ENCODE peak calls at places on chromosomes 3 and 15, in ten cellular contexts. X is right atrium auricular region; B is cardiac muscle cell; E is Panc1; K is Caco-2; M is CD4-positive, alpha-beta memory T cell; V is left lung; S is pancreas; J is A549; U is adrenal gland. D is an unnamed sample.

GRCh38 chr3:134211797-134212196 is 38.9 kb downstream of the RYK start:
- DNase-seq in X (no peak), B (peak; percentile 75), E (no peak), K (peak; percentile 46), M (no peak), V (no peak), S (no peak), J (peak; percentile 10), U (peak; percentile 27), D (no peak)

GRCh38 chr15:57146394-57147140 is 228.1 kb downstream of the TCF12 start:
- DNase-seq in X (no peak), B (peak; percentile 81), E (no peak), K (no peak), M (no peak), V (no peak), S (no peak), J (peak; percentile 14), U (no peak), D (no peak)

GRCh38 chr15:101201411-101202174 is 50.3 kb downstream of the CHSY1 start:
- DNase-seq in X (peak; percentile 97), B (peak; percentile 98), E (peak; percentile 72), K (no peak), M (no peak), V (peak; percentile 87), S (no peak), J (peak; percentile 80), U (peak; percentile 98), D (no peak)

GRCh38 chr3:139123377-139124095 is 78.8 kb upstream of the PRR23C start:
- DNase-seq in X (no peak), B (no peak), E (no peak), K (no peak), M (no peak), V (no peak), S (no peak), J (no peak), U (no peak), D (no peak)

GRCh38 chr15:83285284-83285978 is 967 bp upstream of the BNC1 start:
- DNase-seq in X (no peak), B (no peak), E (no peak), K (no peak), M (no peak), V (no peak), S (no peak), J (no peak), U (no peak), D (no peak)

GRCh38 chr3:156511987-156512677 is 42.8 kb downstream of the SSR3 start:
- DNase-seq in X (no peak), B (no peak), E (no peak), K (no peak), M (no peak), V (no peak), S (no peak), J (no peak), U (no peak), D (no peak)

GRCh38 chr3:43629741-43630140 is 7.9 kb upstream of the ANO10 start:
- DNase-seq in X (no peak), B (no peak), E (no peak), K (no peak), M (no peak), V (no peak), S (no peak), J (no peak), U (no peak), D (no peak)

GRCh38 chr3:102069211-102069662 is 219.9 kb downstream of the NFKBIZ start:
- DNase-seq in X (no peak), B (peak; percentile 83), E (no peak), K (no peak), M (no peak), V (no peak), S (no peak), J (no peak), U (peak; percentile 42), D (no peak)

GRCh38 chr3:177813322-177813721 is 616.0 kb upstream of the TBL1XR1 start:
- DNase-seq in X (no peak), B (peak; percentile 39), E (no peak), K (no peak), M (no peak), V (no peak), S (no peak), J (no peak), U (peak; percentile 36), D (no peak)

DNA sequence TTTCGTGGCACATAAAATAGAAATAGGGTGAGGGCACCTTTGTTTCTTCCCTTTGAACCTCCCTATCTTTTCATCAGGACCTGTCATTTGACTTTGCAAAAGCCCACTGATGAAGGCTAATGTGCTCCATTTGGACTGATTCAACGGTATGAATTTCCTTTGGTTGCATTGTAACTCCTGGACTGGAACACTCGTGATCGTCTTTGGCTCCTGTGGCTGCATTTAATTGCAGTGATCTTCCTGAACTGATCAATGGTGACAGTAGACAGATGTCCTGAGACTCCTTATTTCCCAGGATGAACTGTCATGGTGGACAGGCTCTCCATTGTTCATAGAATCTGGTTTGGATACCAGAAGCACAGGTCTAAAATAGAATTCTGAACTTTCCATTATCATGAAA is 224.8 kb upstream of the GAP43 start:
- DNase-seq in X (no peak), B (no peak), E (no peak), K (no peak), M (no peak), V (no peak), S (no peak), J (no peak), U (no peak), D (no peak)
- H3K4me1 ChIP-seq in X (no peaks in the 10 kb centered on the region), B (no peaks in the 10 kb centered on the region), E (no peaks in the 10 kb centered on the region), K (no peaks in the 10 kb centered on the region), M (no peaks in the 10 kb centered on the region), V (no peaks in the 10 kb centered on the region), S (no peaks in the 10 kb centered on the region), J (peaks cover 3% of the 10 kb centered on the region), U (peaks cover 8% of the 10 kb centered on the region), D (no peaks in the 10 kb centered on the region)

DNA sequence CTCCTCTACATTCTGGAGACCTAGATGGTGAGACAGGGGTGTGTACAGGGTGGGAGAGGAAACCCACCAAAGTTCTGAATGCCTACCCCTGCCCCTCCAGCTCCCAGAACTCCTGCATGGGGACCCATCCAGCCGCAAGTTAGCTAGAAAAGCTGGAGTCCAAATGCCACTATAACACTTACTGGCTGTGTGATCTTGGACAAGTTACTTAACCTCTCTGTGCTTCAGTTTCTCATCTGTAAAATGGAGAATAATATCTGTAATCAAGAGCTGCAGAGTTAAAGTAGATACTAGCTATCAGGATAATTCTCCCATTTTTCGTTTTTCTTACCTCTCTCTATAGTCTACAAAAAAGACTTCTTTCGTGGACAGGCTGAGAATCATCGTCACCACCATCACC is 63.4 kb downstream of the ADCY5 start:
- DNase-seq in X (no peak), B (no peak), E (no peak), K (no peak), M (no peak), V (no peak), S (no peak), J (no peak), U (no peak), D (no peak)
- H3K4me1 ChIP-seq in X (no peaks in the 10 kb centered on the region), B (peaks cover 82% of the 10 kb centered on the region), E (peaks cover 7% of the 10 kb centered on the region), K (no peaks in the 10 kb centered on the region), M (no peaks in the 10 kb centered on the region), V (no peaks in the 10 kb centered on the region), S (no peaks in the 10 kb centered on the region), J (peaks cover 12% of the 10 kb centered on the region), U (peaks cover 22% of the 10 kb centered on the region), D (no peaks in the 10 kb centered on the region)

GRCh38 chr15:51075364-51075763 is 19.3 kb downstream of the TNFAIP8L3 start:
- DNase-seq in X (no peak), B (no peak), E (no peak), K (no peak), M (no peak), V (no peak), S (no peak), J (no peak), U (no peak), D (no peak)

GRCh38 chr15:51076142-51076897 is 18.4 kb downstream of the TNFAIP8L3 start:
- DNase-seq in X (no peak), B (no peak), E (no peak), K (no peak), M (no peak), V (no peak), S (no peak), J (no peak), U (no peak), D (no peak)

GRCh38 chr15:51077565-51078153 is 17.0 kb downstream of the TNFAIP8L3 start:
- DNase-seq in X (peak; percentile 79), B (peak; percentile 86), E (no peak), K (no peak), M (peak; percentile 30), V (peak; percentile 87), S (peak; percentile 70), J (no peak), U (peak; percentile 73), D (no peak)

GRCh38 chr15:51076898-51077564 is 17.7 kb downstream of the TNFAIP8L3 start:
- DNase-seq in X (peak; percentile 74), B (peak; percentile 94), E (no peak), K (no peak), M (no peak), V (peak; percentile 84), S (no peak), J (no peak), U (peak; percentile 60), D (no peak)

GRCh38 chr15:51074926-51075325 is 19.8 kb downstream of the TNFAIP8L3 start:
- DNase-seq in X (no peak), B (no peak), E (no peak), K (no peak), M (no peak), V (no peak), S (no peak), J (no peak), U (no peak), D (no peak)
- H3K4me1 ChIP-seq in X (no peaks in the 10 kb centered on the region), B (no peaks in the 10 kb centered on the region), E (no peaks in the 10 kb centered on the region), K (no peaks in the 10 kb centered on the region), M (peaks cover 5% of the 10 kb centered on the region), V (no peaks in the 10 kb centered on the region), S (no peaks in the 10 kb centered on the region), J (no peaks in the 10 kb centered on the region), U (peaks cover 10% of the 10 kb centered on the region), D (no peaks in the 10 kb centered on the region)

GRCh38 chr3:58387650-58388546 is 45.7 kb downstream of the PDHB start:
- DNase-seq in X (no peak), B (no peak), E (no peak), K (no peak), M (no peak), V (no peak), S (no peak), J (no peak), U (no peak), D (no peak)
- H3K4me1 ChIP-seq in X (no peaks in the 10 kb centered on the region), B (peaks cover 30% of the 10 kb centered on the region), E (peaks cover 20% of the 10 kb centered on the region), K (peaks cover 23% of the 10 kb centered on the region), M (no peaks in the 10 kb centered on the region), V (peaks cover 23% of the 10 kb centered on the region), S (peaks cover 23% of the 10 kb centered on the region), J (peaks cover 7% of the 10 kb centered on the region), U (peaks cover 60% of the 10 kb centered on the region), D (no peaks in the 10 kb centered on the region)

DNA sequence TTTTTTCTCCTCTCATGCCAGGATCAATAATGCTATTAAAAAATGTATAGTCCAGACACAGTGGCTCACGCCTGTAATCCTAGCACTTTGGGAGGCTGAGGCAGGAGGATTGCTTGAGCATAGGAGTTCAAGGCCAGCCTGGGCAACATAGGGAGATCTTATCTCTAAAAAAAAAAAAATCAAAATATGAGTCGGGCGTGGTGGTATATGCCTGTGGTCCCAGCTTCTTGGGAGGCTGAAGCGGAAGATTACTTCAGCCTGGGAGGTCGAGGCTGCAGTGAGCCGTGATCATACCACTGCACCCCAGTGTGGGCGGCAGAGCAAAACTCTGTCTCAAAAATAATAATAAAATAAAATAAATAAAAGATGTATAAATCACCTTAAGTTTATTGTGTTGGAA is 75.4 kb downstream of the WWTR1 start:
- DNase-seq in X (no peak), B (no peak), E (no peak), K (no peak), M (no peak), V (no peak), S (no peak), J (no peak), U (no peak), D (no peak)
- H3K4me1 ChIP-seq in X (no peaks in the 10 kb centered on the region), B (peaks cover 40% of the 10 kb centered on the region), E (peaks cover 100% of the 10 kb centered on the region), K (no peaks in the 10 kb centered on the region), M (peaks cover 11% of the 10 kb centered on the region), V (peaks cover 19% of the 10 kb centered on the region), S (peaks cover 15% of the 10 kb centered on the region), J (peaks cover 100% of the 10 kb centered on the region), U (peaks cover 51% of the 10 kb centered on the region), D (no peaks in the 10 kb centered on the region)

GRCh38 chr3:125039897-125040175 is 16.0 kb downstream of the HEG1 start:
- DNase-seq in X (no peak), B (peak; percentile 25), E (no peak), K (no peak), M (no peak), V (no peak), S (no peak), J (no peak), U (no peak), D (no peak)
- H3K4me1 ChIP-seq in X (no peaks in the 10 kb centered on the region), B (peaks cover 76% of the 10 kb centered on the region), E (peaks cover 47% of the 10 kb centered on the region), K (no peaks in the 10 kb centered on the region), M (no peaks in the 10 kb centered on the region), V (peaks cover 26% of the 10 kb centered on the region), S (peaks cover 3% of the 10 kb centered on the region), J (no peaks in the 10 kb centered on the region), U (peaks cover 41% of the 10 kb centered on the region), D (no peaks in the 10 kb centered on the region)

D was measured in effector memory CD4-positive, alpha-beta T cell.